ENCODE peak calls at places on chromosomes 7 and 10, in four cellular contexts. D is A549, Q is HepG2, R is K562. H is an unnamed sample.

GRCh38 chr7:29565982-29566746 is 2.5 kb downstream of the PRR15 start:
- DNase-seq in D (no peak), Q (no peak), R (no peak), H (no peak)

GRCh38 chr7:76515999-76516443 is 5.7 kb downstream of the UPK3B start:
- DNase-seq in D (no peak), Q (peak), R (peak), H (no peak)

GRCh38 chr7:25014735-25015134 is 34.8 kb upstream of the OSBPL3 start:
- DNase-seq in D (peak), Q (no peak), R (no peak), H (no peak)

GRCh38 chr7:132116369-132116768 is 459.9 kb downstream of the PLXNA4 start:
- DNase-seq in D (peak), Q (no peak), R (no peak), H (no peak)

GRCh38 chr10:5627486-5628044 is 38.8 kb downstream of the ASB13 start:
- DNase-seq in D (no peak), Q (peak), R (no peak), H (no peak)

GRCh38 chr10:132551093-132551807 is 13.7 kb downstream of the INPP5A start:
- DNase-seq in D (no peak), Q (no peak), R (no peak), H (no peak)

GRCh38 chr10:75987610-75988009 is 556.2 kb downstream of the LRMDA start:
- DNase-seq in D (peak), Q (peak), R (no peak), H (no peak)

GRCh38 chr7:74364061-74364460 is 74.9 kb downstream of the CLIP2 start:
- DNase-seq in D (peak), Q (peak), R (peak), H (no peak)

GRCh38 chr10:132961864-132962622 is 19.7 kb upstream of the CFAP46 start:
- DNase-seq in D (peak), Q (peak), R (peak), H (peak)

GRCh38 chr7:42016517-42016916 is 220.5 kb downstream of the GLI3 start:
- DNase-seq in D (no peak), Q (no peak), R (no peak), H (no peak)

GRCh38 chr7:74606101-74606908 is 51.2 kb upstream of the GTF2I start:
- DNase-seq in D (no peak), Q (no peak), R (no peak), H (peak)

GRCh38 chr7:155653773-155654172 is 9.3 kb downstream of the RBM33 start:
- DNase-seq in D (no peak), Q (no peak), R (no peak), H (no peak)

GRCh38 chr10:59181668-59182067 is 5.2 kb downstream of the PHYHIPL start:
- DNase-seq in D (peak), Q (peak), R (no peak), H (peak)

GRCh38 chr7:74101061-74101681 is 17.6 kb downstream of the LIMK1 start:
- DNase-seq in D (no peak), Q (no peak), R (peak), H (no peak)

GRCh38 chr10:120436431-120437142 is 20.4 kb upstream of the PLPP4 start:
- DNase-seq in D (no peak), Q (no peak), R (no peak), H (no peak)
- TF ChIP-seq MYC in D (no peak), Q (no peak), R (no peak), H (no peak)

DNA sequence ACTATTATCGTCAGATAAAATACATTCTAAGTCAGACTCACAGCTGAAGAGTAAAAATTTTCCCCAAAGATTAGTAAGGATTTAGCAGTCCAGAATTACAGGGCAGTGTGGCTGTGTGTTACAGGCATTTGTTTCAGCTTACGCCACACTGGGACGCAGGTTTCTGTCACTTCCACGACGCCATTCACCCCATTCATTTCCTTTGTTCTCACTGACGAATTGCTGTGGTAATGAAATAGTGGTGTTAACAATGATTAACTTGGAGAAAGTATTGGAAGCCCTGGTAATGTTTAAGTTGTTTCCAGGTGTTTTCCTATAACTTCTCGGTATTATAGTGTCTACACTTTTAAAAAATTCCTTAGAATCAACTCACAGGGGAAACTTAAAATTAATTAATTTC is 370.9 kb downstream of the SH2D4B start:
- DNase-seq in D (no peak), Q (no peak), R (no peak), H (no peak)
- TF ChIP-seq JUN in D (no peak), Q (no peak), R (no peak), H (no peak)

GRCh38 chr10:62681211-62681940 is 123.1 kb upstream of the ADO start:
- DNase-seq in D (no peak), Q (peak), R (no peak), H (no peak)
- TF ChIP-seq CTCF in D (no peak), Q (peak), R (no peak), H (no peak)

GRCh38 chr10:124039432-124040086 is 53.8 kb downstream of the CHST15 start:
- DNase-seq in D (no peak), Q (no peak), R (no peak), H (peak)
- TF ChIP-seq MYC in D (no peak), Q (no peak), R (no peak), H (no peak)

DNA sequence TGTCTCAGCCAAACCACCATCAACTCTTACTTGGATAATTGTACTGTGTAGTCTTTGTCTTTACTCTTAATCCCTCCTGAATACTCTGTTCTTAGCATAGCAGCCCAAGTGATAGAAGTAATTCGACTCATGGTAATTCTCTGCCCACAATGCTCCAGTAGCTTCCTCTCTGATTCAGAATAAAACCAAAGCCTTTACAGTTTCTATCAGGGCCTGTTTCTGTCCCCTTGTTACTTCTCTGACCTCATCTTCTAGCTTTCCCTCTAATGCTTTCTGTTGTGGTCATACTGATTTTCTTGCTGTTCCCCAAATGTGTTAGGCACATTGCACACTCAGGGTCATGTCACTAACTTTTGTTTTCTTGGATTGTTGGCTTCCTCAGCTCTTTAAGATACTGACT is 8.0 kb downstream of the ZNF518A start:
- DNase-seq in D (no peak), Q (no peak), R (no peak), H (no peak)
- TF ChIP-seq JUN in D (no peak), Q (no peak), R (no peak), H (no peak)

DNA sequence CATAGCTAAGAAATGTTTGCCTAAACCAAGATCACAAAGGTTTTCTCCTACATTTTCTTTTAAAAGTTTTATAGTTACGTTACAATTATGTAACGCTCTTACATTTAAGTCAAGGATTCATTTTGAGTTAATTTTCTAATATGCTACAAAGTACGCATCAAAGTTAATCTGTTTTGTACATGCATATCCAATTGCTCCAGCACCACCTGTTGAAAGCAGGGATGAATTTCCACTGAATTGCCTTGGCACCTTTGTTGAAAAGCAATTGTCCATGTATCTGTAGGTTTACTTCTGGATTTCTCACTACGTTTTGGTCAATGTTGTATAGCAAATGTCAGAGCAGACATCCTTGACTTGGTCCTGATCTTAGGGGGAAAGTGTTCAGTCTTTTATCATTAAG is 59.6 kb downstream of the NEUROG3 start:
- DNase-seq in D (no peak), Q (no peak), R (no peak), H (no peak)
- TF ChIP-seq CTCF in D (no peak), Q (no peak), R (no peak), H (no peak)

DNA sequence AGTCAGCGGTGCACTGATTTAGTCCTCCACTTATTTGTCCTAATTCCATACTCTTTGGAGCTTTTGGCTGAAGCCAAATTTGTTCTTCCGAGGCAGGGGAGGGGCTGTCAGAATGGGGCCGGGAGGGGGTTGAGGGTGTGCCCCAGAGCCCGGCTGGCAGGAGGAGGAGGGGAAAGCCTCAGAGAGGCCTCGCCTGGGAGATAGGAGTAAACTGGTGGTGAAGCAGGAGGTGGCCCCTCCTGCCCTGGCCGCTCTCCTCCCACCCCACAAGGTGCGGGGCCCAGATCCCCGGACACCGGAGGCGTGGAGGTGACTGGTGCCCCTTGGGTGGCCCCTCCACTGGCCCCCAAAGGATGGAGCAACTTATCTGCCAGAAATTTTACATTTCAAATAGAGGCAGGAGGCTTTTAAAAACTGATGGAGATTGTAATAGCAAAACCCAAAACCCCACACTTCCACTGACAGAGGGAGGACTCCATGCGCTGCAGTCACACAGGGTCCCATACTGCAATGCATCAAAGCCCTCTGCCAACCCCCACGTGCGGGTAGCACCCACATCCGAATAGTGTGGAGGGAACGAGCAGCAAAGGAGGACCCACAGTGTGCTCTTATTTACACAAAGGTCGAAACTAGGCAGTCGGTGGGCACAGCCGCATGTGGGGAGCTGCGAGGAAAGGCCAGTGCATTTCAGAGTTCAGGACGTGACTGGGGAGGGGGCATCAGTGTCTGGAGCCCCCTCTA is 61.9 kb downstream of the CAMK2B start:
- DNase-seq in D (no peak), Q (no peak), R (no peak), H (no peak)
- TF ChIP-seq MYC in D (no peak), Q (no peak), R (no peak), H (no peak)

GRCh38 chr7:26279405-26279804 is 12.3 kb upstream of the SNX10 start:
- DNase-seq in D (peak), Q (peak), R (peak), H (no peak)
- TF ChIP-seq JUN in D (no peak), Q (no peak), R (no peak), H (no peak)

H was measured in endothelial cell of umbilical vein.